ENCODE peak calls at places on chromosomes 13 and 19, in six cellular contexts. I is H1, D is GM12891, G is GM12878, P is K562, V is HepG2. J is an unnamed sample.

GRCh38 chr13:39688699-39689405 is 33.4 kb downstream of the COG6 start:
- DNase-seq in G (peak; percentile 9), P (no peak), D (no peak), V (no peak), I (no peak), J (no peak)

GRCh38 chr13:71051573-71051972 is 815.4 kb downstream of the DACH1 start:
- DNase-seq in V (no peak), I (no peak), D (no peak), P (no peak), G (no peak), J (no peak)

GRCh38 chr19:1252818-1253513 is 4.6 kb downstream of the MIDN start:
- DNase-seq in I (no peak), D (no peak), P (peak; percentile 72), G (no peak), V (peak; percentile 82), J (no peak)

GRCh38 chr19:996051-996838 is 4.0 kb upstream of the GRIN3B start:
- DNase-seq in V (no peak), I (no peak), G (no peak), P (peak; percentile 82), D (peak; percentile 69), J (no peak)

GRCh38 chr19:56309511-56310185 is 5.0 kb downstream of the ZSCAN5A start:
- DNase-seq in V (peak; percentile 39), G (no peak), I (peak; percentile 70), D (peak; percentile 31), P (peak; percentile 83), J (peak; percentile 44)

GRCh38 chr13:98998831-98999634 is 21.2 kb upstream of the DOCK9 start:
- DNase-seq in P (no peak), I (no peak), V (no peak), G (peak; percentile 41), D (no peak), J (no peak)

GRCh38 chr19:46000497-46001246 is 5.4 kb downstream of the CCDC61 start:
- DNase-seq in P (peak; percentile 88), D (peak; percentile 90), G (no peak), V (no peak), I (no peak), J (peak; percentile 90)

GRCh38 chr13:33026489-33027152 is 10.4 kb downstream of the KL start:
- DNase-seq in V (no peak), D (no peak), P (no peak), I (no peak), G (no peak), J (no peak)

GRCh38 chr19:887072-887471 is 5.9 kb downstream of the MED16 start:
- DNase-seq in V (peak; percentile 38), P (no peak), I (no peak), G (no peak), D (no peak), J (no peak)

GRCh38 chr13:73065665-73066350 is 7.0 kb downstream of the KLF5 start:
- DNase-seq in G (no peak), D (no peak), P (no peak), I (no peak), V (no peak), J (no peak)

GRCh38 chr13:97853550-97853949 is 99.9 kb upstream of the IPO5 start:
- DNase-seq in D (no peak), G (no peak), P (no peak), I (no peak), V (no peak), J (no peak)

GRCh38 chr13:32443111-32443510 is 15.2 kb upstream of the N4BP2L1 start:
- DNase-seq in P (peak; percentile 13), D (no peak), I (no peak), G (peak; percentile 60), V (peak; percentile 69), J (no peak)

GRCh38 chr19:54478677-54479266 is 5.7 kb upstream of the CDC42EP5 start:
- DNase-seq in V (peak; percentile 59), I (no peak), G (no peak), P (peak; percentile 50), D (no peak), J (no peak)

GRCh38 chr19:11792942-11793341 is 5.4 kb upstream of the ZNF491 start:
- DNase-seq in D (no peak), G (no peak), V (no peak), P (no peak), I (no peak), J (no peak)

GRCh38 chr19:1856698-1857603 is 6.4 kb downstream of the KLF16 start:
- DNase-seq in V (peak; percentile 77), G (no peak), I (no peak), D (peak; percentile 80), P (peak; percentile 87), J (peak; percentile 88)

GRCh38 chr19:39796000-39796498 is 17.4 kb downstream of the LEUTX start:
- DNase-seq in I (no peak), D (no peak), V (no peak), G (no peak), P (no peak), J (no peak)

GRCh38 chr13:20411638-20412342 is 113.9 kb downstream of the CRYL1 start:
- DNase-seq in I (no peak), D (no peak), V (no peak), P (no peak), G (peak; percentile 75), J (no peak)

GRCh38 chr13:51342706-51343105 is 3.2 kb downstream of the SERPINE3 start:
- DNase-seq in P (no peak), D (no peak), V (no peak), G (no peak), I (no peak), J (no peak)

GRCh38 chr19:28960986-28961705 is 251.8 kb downstream of the UQCRFS1 start:
- DNase-seq in V (no peak), P (no peak), D (no peak), G (no peak), I (no peak), J (no peak)

GRCh38 chr19:1416014-1416841 is 8.8 kb downstream of the DAZAP1 start:
- DNase-seq in P (no peak), D (no peak), G (no peak), I (no peak), V (no peak), J (no peak)

GRCh38 chr19:41261474-41262190 is 2.5 kb upstream of the HNRNPUL1 start:
- DNase-seq in D (no peak), I (no peak), G (no peak), V (no peak), P (no peak), J (no peak)

GRCh38 chr13:106407338-106407737 is 128.1 kb downstream of the EFNB2 start:
- DNase-seq in G (no peak), P (no peak), I (no peak), V (no peak), D (no peak), J (no peak)

DNA sequence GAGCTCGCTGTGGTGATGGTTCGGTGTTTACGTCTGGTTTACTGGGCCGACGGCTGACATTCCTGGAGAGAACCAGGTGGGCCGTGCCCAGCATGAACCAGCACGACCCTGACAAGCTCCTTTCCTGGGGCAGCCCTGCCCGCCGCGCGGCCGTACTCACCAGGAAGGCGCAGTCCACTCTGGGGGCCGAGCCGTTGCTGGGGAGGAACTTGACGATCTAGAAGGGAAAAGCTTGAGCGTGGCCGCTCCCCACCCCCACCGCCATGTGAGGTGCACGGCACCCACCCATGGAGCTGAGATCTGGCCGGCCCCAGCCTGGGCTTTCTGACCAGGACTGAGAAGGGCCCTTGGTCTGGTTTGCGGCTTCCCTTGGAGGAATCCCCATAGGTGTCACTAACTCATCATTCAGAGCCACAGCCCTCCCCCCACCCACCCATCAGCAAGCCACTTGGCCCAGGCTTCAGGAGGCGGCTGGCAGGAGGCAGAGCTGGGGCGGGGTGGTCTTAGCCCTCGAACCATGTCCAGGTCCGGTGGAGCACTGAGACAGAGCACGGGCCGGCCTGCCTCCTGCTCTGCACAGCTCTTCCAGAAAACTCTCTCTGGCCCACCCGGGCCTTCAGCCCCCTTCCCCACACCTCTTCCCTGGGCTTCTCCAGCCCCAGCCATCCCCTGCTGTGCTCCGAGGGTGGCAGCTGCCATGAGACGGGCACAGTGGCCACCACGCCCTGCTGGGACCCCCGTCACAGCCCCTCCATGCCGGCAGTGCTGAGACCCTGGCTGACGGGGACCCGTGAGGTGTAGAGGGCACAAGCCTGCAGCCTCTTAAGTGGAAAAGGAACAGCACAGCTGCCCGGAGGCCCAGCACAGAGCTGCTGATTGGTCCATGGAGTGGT is 6.2 kb downstream of the ATP4B start:
- DNase-seq in V (no peak), G (no peak), D (no peak), I (no peak), P (no peak), J (no peak)
- TF ChIP-seq TAF1 in V (no peak), G (no peak), D (no peak), I (no peak), P (no peak), J (no peak)

DNA sequence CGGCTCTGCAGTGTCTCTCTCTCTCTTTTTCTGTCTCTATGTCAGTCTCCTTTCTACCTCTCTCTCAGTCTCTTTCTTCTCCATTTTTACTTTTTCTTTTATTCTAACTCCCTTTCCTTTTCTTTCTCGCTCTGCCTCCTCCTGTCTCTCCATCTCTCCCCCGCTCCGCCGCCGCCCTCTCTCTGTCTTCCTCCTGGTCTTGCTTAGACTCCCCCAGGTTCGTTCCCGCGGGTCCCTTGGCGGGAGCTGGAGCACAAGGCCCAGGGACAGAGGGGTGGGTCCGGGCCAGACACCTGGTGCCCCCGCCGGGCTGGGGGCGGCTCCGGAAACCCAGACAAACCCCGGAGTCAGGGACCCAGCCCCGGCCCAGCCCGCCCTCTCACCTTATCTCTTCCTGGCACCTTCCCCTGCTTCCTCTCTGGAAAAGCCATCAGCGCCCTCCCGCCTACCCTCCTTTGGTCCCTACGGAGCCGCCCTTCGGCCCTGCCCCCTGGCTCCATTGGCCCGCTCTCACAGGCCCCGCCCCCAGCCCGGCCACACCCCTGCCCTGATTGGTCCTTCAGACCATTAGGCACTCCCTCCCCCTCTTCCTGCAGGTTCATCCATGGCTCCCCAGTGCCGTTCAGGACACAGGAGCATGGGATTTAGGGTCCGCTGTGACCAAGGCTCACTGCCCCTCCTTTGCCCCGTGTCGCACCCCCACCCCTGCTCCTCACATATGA is 15.4 kb upstream of the NOP53 start:
- DNase-seq in V (peak; percentile 57), G (no peak), I (no peak), D (no peak), P (peak; percentile 97), J (no peak)
- TF ChIP-seq POLR2AphosphoS5 in V (no peak), G (no peak), I (no peak), D (no peak), P (peak; percentile 13), J (no peak)

DNA sequence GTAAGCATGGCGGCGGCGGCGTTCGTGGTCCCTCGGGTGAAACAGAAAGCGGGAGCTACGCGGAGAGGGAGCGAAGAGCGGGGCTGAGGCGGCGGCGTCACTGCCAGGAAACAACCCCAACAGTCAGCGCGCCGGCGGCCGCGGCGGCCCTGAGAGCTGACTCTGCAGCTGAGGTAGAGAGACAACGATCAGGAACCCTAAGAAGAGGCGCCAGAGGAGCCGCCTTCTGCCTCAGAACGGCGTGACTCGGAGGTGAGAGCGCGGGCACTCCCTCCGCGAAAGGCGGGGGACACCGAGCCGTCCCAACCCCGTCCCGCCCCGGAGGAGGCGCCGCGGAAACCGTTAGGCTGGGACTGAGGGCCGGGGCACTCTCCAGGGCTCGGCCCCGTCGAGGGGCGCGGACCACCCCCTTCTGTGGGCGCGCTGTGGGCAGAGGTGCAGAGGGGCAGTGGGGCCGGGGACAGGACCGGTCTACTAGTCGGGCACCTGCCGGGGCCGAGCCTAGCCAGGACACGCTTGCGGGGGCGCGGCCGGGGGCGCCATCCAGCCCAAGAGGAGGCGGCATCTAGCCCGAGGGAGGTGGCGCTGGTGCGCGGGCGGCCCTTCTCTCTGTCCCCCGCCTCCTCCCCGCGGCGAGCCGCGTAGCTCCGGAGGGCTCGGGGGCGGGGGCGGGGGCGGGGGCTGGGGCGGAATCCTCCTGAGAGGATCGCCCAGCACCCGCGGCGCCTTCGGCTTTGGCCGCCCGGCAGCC is 389 bp downstream of the FNDC3A start:
- DNase-seq in I (no peak), D (peak; percentile 57), G (no peak), P (peak; percentile 81), V (peak; percentile 67), J (peak; percentile 56)
- TF ChIP-seq POLR2A in I (no peak), D (peak; percentile 65), G (peak; percentile 91), P (peak; percentile 85), V (peak; percentile 63), J (peak; percentile 84)

GRCh38 chr19:42544146-42544545 is 15.9 kb upstream of the CEACAM1 start:
- DNase-seq in D (no peak), V (no peak), I (no peak), G (no peak), P (no peak), J (no peak)
- TF ChIP-seq TAF1 in D (no peak), V (no peak), I (no peak), G (no peak), P (no peak), J (no peak)

J was measured in GM12892.